ENCODE peak calls at places on chromosomes 12 and 14, in six cellular contexts. N, V, W, Y, X and Q are unnamed samples.
A peak's percentile ranks its signal among the peaks of the same experiment; 100 is the strongest.

GRCh38 chr12:113116875-113117274 is 18.7 kb downstream of the RASAL1 start:
- DNase-seq in W (no peak), V (no peak), Y (no peak), X (no peak), N (no peak), Q (no peak)

GRCh38 chr12:5872745-5873144 is 72.3 kb downstream of the ANO2 start:
- DNase-seq in W (no peak), N (no peak), V (no peak), X (no peak), Y (no peak), Q (no peak)

GRCh38 chr14:52012635-52013034 is 23.3 kb downstream of the RTRAF start:
- DNase-seq in X (no peak), N (no peak), W (peak; percentile 86), V (peak; percentile 62), Y (peak; percentile 61), Q (peak; percentile 79)

GRCh38 chr12:24798335-24798734 is 150.6 kb downstream of the BCAT1 start:
- DNase-seq in Y (no peak), V (no peak), N (no peak), X (no peak), W (no peak), Q (no peak)

GRCh38 chr12:112285600-112286401 is 96.4 kb downstream of the HECTD4 start:
- DNase-seq in N (no peak), X (no peak), Y (no peak), V (no peak), W (no peak), Q (no peak)

GRCh38 chr12:98532687-98533304 is 17.4 kb downstream of the TMPO start:
- DNase-seq in W (no peak), N (no peak), Y (no peak), V (no peak), X (no peak), Q (no peak)

GRCh38 chr12:60052483-60052882 is 456.7 kb downstream of the SLC16A7 start:
- DNase-seq in X (no peak), Y (no peak), N (no peak), W (no peak), V (no peak), Q (no peak)

GRCh38 chr12:104303538-104304151 is at the start of gene EID3:
- DNase-seq in N (peak; percentile 88), V (peak; percentile 92), X (peak; percentile 98), W (peak; percentile 95), Y (peak; percentile 82), Q (peak; percentile 90)

GRCh38 chr14:92970233-92970625 is 47.3 kb downstream of the CHGA start:
- DNase-seq in W (no peak), N (no peak), Y (no peak), X (peak; percentile 67), V (peak; percentile 2), Q (no peak)

GRCh38 chr12:121536058-121536928 is 44.5 kb downstream of the KDM2B start:
- DNase-seq in W (peak; percentile 94), N (peak; percentile 62), X (peak; percentile 89), Y (peak; percentile 80), V (peak; percentile 86), Q (peak; percentile 93)

GRCh38 chr12:42728287-42728686 is 138.7 kb upstream of the PRICKLE1 start:
- DNase-seq in Y (no peak), V (no peak), W (no peak), X (no peak), N (no peak), Q (no peak)

GRCh38 chr12:74599932-74600331 is 62.3 kb downstream of the ATXN7L3B start:
- DNase-seq in N (no peak), W (no peak), Y (no peak), V (no peak), X (peak; percentile 17), Q (no peak)

GRCh38 chr14:73462815-73463214 is 4.5 kb upstream of the NUMB start:
- DNase-seq in V (no peak), W (no peak), X (no peak), Y (no peak), N (no peak), Q (no peak)

GRCh38 chr14:59534361-59534987 is 42.1 kb downstream of the CCDC175 start:
- DNase-seq in X (no peak), Y (no peak), V (no peak), N (no peak), W (no peak), Q (no peak)

GRCh38 chr12:21413369-21414277 is 23.8 kb upstream of the PYROXD1 start:
- DNase-seq in X (peak; percentile 8), Y (no peak), N (no peak), V (no peak), W (no peak), Q (no peak)

GRCh38 chr14:50937325-50937724 is 7.0 kb downstream of the PYGL start:
- DNase-seq in V (no peak), X (no peak), W (no peak), N (no peak), Y (no peak), Q (no peak)

GRCh38 chr12:52139579-52140062 is 52.2 kb downstream of the KRT80 start:
- DNase-seq in N (no peak), V (no peak), Y (no peak), X (no peak), W (no peak), Q (no peak)

GRCh38 chr12:23113781-23114180 is 488.8 kb downstream of the ETNK1 start:
- DNase-seq in N (no peak), X (no peak), V (no peak), W (no peak), Y (no peak), Q (no peak)

GRCh38 chr14:39581474-39581873 is 149.2 kb upstream of the FBXO33 start:
- DNase-seq in Y (no peak), X (no peak), N (no peak), V (no peak), W (no peak), Q (no peak)

GRCh38 chr12:114701104-114701414 is 17.1 kb upstream of the TBX3 start:
- DNase-seq in Y (no peak), V (no peak), N (no peak), W (no peak), X (no peak), Q (no peak)

GRCh38 chr12:21819236-21819635 is 44.7 kb upstream of the KCNJ8 start:
- DNase-seq in W (no peak), V (no peak), X (no peak), Y (no peak), N (no peak), Q (no peak)

GRCh38 chr12:77940011-77940423 is 109.3 kb downstream of the NAV3 start:
- DNase-seq in W (no peak), Y (no peak), X (no peak), V (no peak), N (no peak), Q (no peak)

DNA sequence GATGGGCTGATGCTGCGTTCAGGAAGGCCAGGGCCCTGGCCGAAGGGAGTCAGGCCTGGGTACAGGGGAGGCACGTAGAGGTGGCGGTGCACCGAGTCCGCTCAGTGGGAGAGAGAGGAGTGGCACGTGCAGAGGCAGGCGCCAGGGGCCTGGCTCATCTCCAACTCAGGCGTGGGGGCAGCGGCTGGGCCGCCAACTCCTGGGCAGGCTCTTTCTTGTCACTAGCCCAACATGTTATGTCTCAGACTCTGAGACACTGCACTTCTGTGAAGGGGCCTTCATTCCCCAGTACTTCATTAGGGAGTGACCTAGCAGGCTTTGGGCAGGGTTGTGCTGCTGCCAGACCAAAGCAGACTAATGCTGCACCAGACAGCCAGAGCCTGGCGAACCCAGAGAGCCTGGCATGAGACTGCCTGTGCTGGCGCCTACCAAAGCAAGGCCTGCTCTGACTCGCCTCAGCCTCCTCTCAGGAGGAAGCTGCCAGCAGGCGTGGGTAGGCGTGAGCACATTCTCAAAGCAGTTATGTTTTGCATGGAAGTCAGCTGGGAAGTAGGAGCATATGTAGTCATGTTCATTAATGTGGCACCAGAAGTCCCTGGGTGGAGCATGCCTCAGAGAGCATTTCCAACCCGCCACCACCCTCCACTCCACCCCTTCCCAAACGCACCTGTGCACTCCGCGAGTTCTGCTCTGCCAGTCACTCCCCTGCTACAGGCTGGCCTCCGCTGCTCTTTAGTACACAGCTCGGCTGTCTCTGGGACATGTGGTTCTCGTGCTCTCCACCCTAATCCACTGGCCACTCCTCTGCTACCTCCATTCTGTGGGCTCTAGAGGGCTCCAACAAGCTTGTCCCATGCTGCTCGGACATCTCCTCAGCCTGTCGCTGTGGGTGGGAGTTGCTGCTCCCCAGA is 9.7 kb downstream of the CKB start:
- DNase-seq in X (peak; percentile 81), Y (peak; percentile 78), V (peak; percentile 64), W (peak; percentile 92), N (no peak), Q (peak; percentile 94)
- TF ChIP-seq CTCF in X (no peak), Y (no peak), V (no peak), W (no peak), N (no peak), Q (no peak)

GRCh38 chr12:15892645-15893259 is 10.6 kb downstream of the STRAP start:
- DNase-seq in N (no peak), Y (no peak), W (no peak), V (no peak), X (no peak), Q (no peak)

GRCh38 chr12:15893260-15893659 is 11.1 kb downstream of the STRAP start:
- DNase-seq in X (no peak), N (no peak), Y (no peak), V (no peak), W (no peak), Q (no peak)

GRCh38 chr12:15899282-15899870 is 11.8 kb upstream of the DERA start:
- DNase-seq in Y (no peak), N (no peak), V (no peak), W (no peak), X (no peak), Q (no peak)

DNA sequence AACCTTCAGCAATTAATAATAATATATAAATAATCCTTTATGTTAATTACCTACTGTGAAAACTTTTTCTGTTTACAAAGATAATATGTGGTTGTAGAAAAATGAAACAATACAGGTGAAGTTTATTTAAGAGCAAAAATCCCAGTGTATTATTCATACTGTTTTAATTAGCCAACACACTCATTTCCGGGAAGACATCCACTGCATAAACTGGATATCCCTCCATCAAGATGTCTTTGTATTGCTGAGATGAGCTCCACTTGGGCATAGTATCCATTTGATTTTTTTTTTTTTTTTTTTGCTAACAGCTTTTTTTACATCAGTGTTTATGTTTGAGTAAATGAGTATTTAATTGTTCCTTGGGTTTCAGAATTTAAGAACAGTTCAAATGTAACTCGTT is 13.7 kb upstream of the DERA start:
- DNase-seq in X (no peak), W (no peak), Y (no peak), N (no peak), V (no peak), Q (no peak)
- H3K36me3 ChIP-seq in X (no peaks in the 10 kb centered on the region), W (peaks cover 20% of the 10 kb centered on the region), Y (no peaks in the 10 kb centered on the region), N (peaks cover 22% of the 10 kb centered on the region), V (peaks cover 89% of the 10 kb centered on the region), Q (peaks cover 48% of the 10 kb centered on the region)

DNA sequence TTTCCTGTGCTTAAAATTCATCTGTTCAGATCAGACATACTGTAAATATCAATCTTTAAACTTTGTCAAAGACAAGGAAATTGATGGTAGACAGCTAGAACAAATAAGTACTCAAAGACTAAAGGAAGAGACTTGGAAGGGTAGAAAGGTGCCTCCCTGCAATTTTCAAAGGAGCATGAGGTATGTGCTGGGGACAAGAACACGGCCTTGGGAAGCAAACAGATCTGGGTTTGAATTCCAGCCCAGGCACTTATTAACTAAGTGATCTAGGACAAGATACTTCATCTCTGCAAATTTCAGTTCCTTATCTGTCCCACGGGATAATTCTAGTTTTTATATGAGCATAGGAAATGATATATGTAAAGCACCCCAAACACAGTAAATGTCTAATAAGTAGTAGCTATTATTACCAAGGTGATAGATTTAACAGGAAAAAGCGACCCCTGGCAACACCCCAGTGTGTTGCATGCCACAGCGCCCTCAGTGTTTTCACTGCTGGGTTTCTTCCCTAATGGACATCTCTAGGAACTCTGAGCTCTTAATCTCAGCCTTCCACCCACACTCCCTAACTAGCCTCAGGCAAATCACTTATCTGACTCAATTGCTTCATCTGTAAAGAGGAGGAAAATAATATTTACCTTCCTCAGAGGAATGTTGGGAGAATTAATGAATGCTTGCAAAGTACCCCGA is 44.7 kb upstream of the BMP4 start:
- DNase-seq in V (no peak), W (no peak), X (no peak), Y (no peak), N (no peak), Q (no peak)
- TF ChIP-seq CTCF in V (no peak), W (no peak), X (no peak), Y (no peak), N (no peak), Q (no peak)

GRCh38 chr14:90406384-90406798 is 9.6 kb downstream of the CALM1 start:
- DNase-seq in X (no peak), Y (no peak), N (no peak), V (no peak), W (peak; percentile 66), Q (no peak)
- H3K36me3 ChIP-seq in X (no peaks in the 10 kb centered on the region), Y (no peaks in the 10 kb centered on the region), N (peaks cover 46% of the 10 kb centered on the region), V (peaks cover 50% of the 10 kb centered on the region), W (peaks cover 42% of the 10 kb centered on the region), Q (peaks cover 47% of the 10 kb centered on the region)